ENCODE peak calls at places on chromosomes 11 and 22, in six cellular contexts. W is MM.1S, B is GM23338, L is endothelial cell of umbilical vein, U is fibroblast of lung, Q is mammary epithelial cell. X is an unnamed sample.

GRCh38 chr11:67504023-67504949 is 877 bp downstream of the PITPNM1 start:
- DNase-seq in W (no peak), U (peak; percentile 13), B (peak; percentile 42), L (peak; percentile 9), Q (peak; percentile 34), X (no peak)

GRCh38 chr11:28690746-28691145 is 582.6 kb downstream of the METTL15 start:
- DNase-seq in L (no peak), B (no peak), W (no peak), U (peak; percentile 6), Q (no peak), X (no peak)

GRCh38 chr11:762421-763072 is 14.7 kb downstream of the GATD1 start:
- DNase-seq in L (no peak), Q (peak; percentile 87), W (no peak), U (peak; percentile 78), B (peak; percentile 59), X (peak; percentile 83)

GRCh38 chr11:60931897-60932296 is 7.6 kb downstream of the TMEM132A start:
- DNase-seq in U (no peak), W (no peak), B (no peak), L (no peak), Q (no peak), X (no peak)

GRCh38 chr11:44615913-44616806 is 50.7 kb downstream of the CD82 start:
- DNase-seq in W (no peak), Q (no peak), L (no peak), B (no peak), U (no peak), X (no peak)

GRCh38 chr11:130616578-130616977 is 168.1 kb downstream of the ADAMTS15 start:
- DNase-seq in L (no peak), W (no peak), U (no peak), B (no peak), Q (no peak), X (no peak)

GRCh38 chr11:110176366-110177056 is 83.3 kb downstream of the ZC3H12C start:
- DNase-seq in U (peak; percentile 52), W (no peak), Q (no peak), L (no peak), B (no peak), X (no peak)

GRCh38 chr22:39545310-39546063 is 12.9 kb upstream of the RPS19BP1 start:
- DNase-seq in W (no peak), L (peak; percentile 34), B (peak; percentile 91), U (peak; percentile 29), Q (peak; percentile 32), X (no peak)

GRCh38 chr11:15720460-15720859 is 605.7 kb downstream of the INSC start:
- DNase-seq in Q (no peak), U (peak; percentile 25), W (no peak), B (no peak), L (no peak), X (no peak)

GRCh38 chr11:86632499-86633269 is 39.7 kb downstream of the ME3 start:
- DNase-seq in Q (peak; percentile 93), U (peak; percentile 91), L (peak; percentile 96), B (peak; percentile 39), W (no peak), X (peak; percentile 96)

GRCh38 chr11:122107045-122107444 is 9.0 kb downstream of the BLID start:
- DNase-seq in W (no peak), B (no peak), U (no peak), Q (no peak), L (no peak), X (no peak)

GRCh38 chr22:40051322-40051721 is 56.6 kb downstream of the FAM83F start:
- DNase-seq in W (peak; percentile 48), L (no peak), U (no peak), B (no peak), Q (no peak), X (no peak)

GRCh38 chr22:28402539-28402938 is 277.1 kb downstream of the TTC28 start:
- DNase-seq in L (no peak), Q (no peak), W (no peak), U (no peak), B (no peak), X (no peak)

GRCh38 chr22:48750282-48750681 is 1077.4 kb downstream of the BRD1 start:
- DNase-seq in U (no peak), Q (no peak), W (no peak), L (no peak), B (no peak), X (no peak)

GRCh38 chr11:73565804-73566203 is 32.1 kb downstream of the FAM168A start:
- DNase-seq in U (no peak), B (no peak), Q (no peak), L (no peak), W (no peak), X (no peak)

GRCh38 chr22:46355996-46356471 is 20.5 kb downstream of the TRMU start:
- DNase-seq in B (no peak), L (no peak), W (no peak), Q (no peak), U (no peak), X (no peak)

GRCh38 chr11:114595571-114595970 is at the start of gene NXPE4:
- DNase-seq in U (no peak), Q (no peak), B (no peak), L (no peak), W (no peak), X (no peak)

GRCh38 chr22:31122532-31123291 is at the start of gene INPP5J:
- DNase-seq in W (no peak), U (peak; percentile 37), B (peak; percentile 80), L (no peak), Q (peak; percentile 35), X (peak; percentile 34)

GRCh38 chr22:20056161-20056560 is 23.9 kb upstream of the DGCR8 start:
- DNase-seq in L (no peak), W (no peak), B (no peak), Q (no peak), U (no peak), X (no peak)

GRCh38 chr11:12235549-12235944 is 125.2 kb downstream of the MICAL2 start:
- DNase-seq in Q (no peak), U (peak; percentile 44), W (no peak), B (no peak), L (no peak), X (no peak)
- TF ChIP-seq CTCF in Q (no peak), U (peak; percentile 5), W (no peak), B (no peak), L (no peak), X (no peak)

DNA sequence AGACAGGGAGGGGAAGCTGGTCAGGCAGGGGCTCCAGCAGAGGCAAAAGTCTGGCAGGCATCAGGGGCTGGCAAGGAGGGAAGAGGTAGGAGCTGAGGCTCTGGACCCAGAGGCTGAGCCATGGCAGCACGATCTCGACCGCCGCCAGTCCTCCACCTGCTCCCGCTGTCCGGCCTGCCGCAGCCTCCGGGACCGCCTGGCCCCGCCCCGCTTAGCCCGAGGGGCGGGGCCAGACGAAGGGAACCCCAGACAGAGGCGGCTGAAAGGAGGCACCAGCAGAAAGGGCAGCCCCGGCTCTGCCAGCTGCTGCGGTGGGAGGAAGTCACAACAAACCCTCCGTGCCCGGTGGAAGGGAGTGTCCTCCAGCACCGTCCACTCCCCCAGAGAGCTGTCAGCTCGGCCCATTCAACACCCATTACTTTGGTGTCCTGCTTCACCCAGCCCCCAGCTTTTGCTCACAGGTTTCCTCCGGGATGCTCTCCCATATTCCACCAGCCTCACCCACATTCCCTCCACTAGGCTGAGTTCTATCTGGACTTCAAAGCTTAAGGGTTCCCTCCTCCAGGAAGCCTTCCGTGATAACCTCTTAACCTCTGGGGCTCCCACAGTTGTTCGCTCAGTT is at the start of gene MFNG:
- DNase-seq in W (peak; percentile 93), Q (peak; percentile 48), B (peak; percentile 82), U (peak; percentile 17), L (peak; percentile 80), X (no peak)
- H2AFZ ChIP-seq in W (peak within 1 kb of the TSS; percentile 61), Q (no peak within 1 kb of the TSS), B (peak within 1 kb of the TSS; percentile 83), U (no peak within 1 kb of the TSS), L (no peak within 1 kb of the TSS), X (no peak within 1 kb of the TSS)

DNA sequence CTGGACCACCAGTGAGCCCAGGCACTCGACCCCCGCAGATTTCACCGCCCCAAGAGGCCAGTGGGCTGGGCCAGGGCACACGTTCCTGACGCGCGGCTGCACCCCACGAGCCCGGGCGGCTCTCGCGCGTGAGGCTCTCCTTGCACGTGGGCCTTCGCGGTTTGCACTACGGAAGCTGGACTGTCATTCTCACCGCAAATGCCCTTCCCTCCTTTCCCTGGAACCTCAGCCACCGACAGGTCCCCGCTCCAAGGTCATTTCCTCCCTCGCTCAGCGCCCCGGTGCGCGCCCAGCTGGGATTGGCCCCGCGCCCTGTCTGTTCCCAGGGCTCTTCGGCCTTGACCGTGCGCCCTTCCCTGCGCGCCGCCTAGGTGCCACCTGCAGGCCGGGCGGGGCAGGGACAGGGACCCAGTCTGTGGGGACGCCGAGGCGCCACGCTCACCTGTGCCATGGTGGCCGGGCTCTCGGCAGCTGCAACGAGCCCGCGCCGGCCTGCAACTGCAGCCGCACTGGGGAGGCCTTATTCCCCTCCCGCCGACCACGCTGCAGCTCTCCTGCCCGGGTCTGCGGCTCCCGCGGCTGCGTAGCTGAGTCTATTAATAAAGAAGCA is 2.1 kb upstream of the CPT1A start:
- DNase-seq in B (peak; percentile 92), Q (peak; percentile 66), W (peak; percentile 92), L (no peak), U (peak; percentile 15), X (peak; percentile 73)
- TF ChIP-seq CTCF in B (peak; percentile 47), Q (peak; percentile 34), W (peak; percentile 86), L (no peak), U (no peak), X (peak; percentile 79)

GRCh38 chr11:69377029-69377952 is 83.3 kb downstream of the MYEOV start:
- DNase-seq in W (no peak), B (no peak), Q (peak; percentile 96), U (no peak), L (no peak), X (no peak)

GRCh38 chr11:69376155-69377028 is 82.4 kb downstream of the MYEOV start:
- DNase-seq in Q (peak; percentile 20), W (no peak), L (no peak), U (no peak), B (no peak), X (no peak)

GRCh38 chr11:69373251-69373635 is 79.3 kb downstream of the MYEOV start:
- DNase-seq in U (no peak), B (no peak), L (no peak), Q (no peak), W (no peak), X (no peak)

GRCh38 chr11:69374110-69374981 is 80.4 kb downstream of the MYEOV start:
- DNase-seq in U (no peak), B (no peak), Q (no peak), L (peak; percentile 54), W (no peak), X (no peak)

GRCh38 chr11:69375316-69376154 is 81.6 kb downstream of the MYEOV start:
- DNase-seq in Q (no peak), U (no peak), L (no peak), B (no peak), W (no peak), X (no peak)
- H2AFZ ChIP-seq in Q (no peak overlapping the region), U (no peak overlapping the region), L (no peak overlapping the region), B (no peak overlapping the region), W (no peak overlapping the region), X (no peak overlapping the region)